ENCODE peak calls at places on chromosomes 3 and 15, in nine cellular contexts. M is frontal cortex; O is RPMI7951; R is NB4; Q is iris pigment epithelial cell; I is activated naive CD8-positive, alpha-beta T cell treated with anti-CD3 and anti-CD28 coated beads for 36 hours; D is naive thymus-derived CD8-positive, alpha-beta T cell; H is activated naive CD4-positive, alpha-beta T cell treated with anti-CD3 and anti-CD28 coated beads, Interleukin-2, amount 10 ng/mL, durations not matched to agents 7 days and 5 days; T is NCI-H1092 treated with DMSO at 0.1 percent for 48 hours. G is an unnamed sample.

GRCh38 chr3:120487079-120487693 is 36.4 kb upstream of the FSTL1 start:
- DNase-seq in M (no peak), O (no peak), R (no peak), Q (peak; percentile 76), I (no peak), D (no peak), H (no peak), T (no peak), G (no peak)

GRCh38 chr15:58748787-58749531 is 548 bp downstream of the ADAM10 start:
- DNase-seq in M (peak; percentile 58), O (peak; percentile 43), R (peak; percentile 63), Q (peak; percentile 61), I (peak; percentile 57), D (peak; percentile 32), H (peak; percentile 60), T (peak; percentile 25), G (no peak)

GRCh38 chr3:141828487-141829284 is 47.8 kb upstream of the ATP1B3 start:
- DNase-seq in M (no peak), O (peak; percentile 29), R (peak; percentile 23), Q (peak; percentile 29), I (no peak), D (no peak), H (no peak), T (peak; percentile 54), G (no peak)

GRCh38 chr3:189167027-189167766 is 4.6 kb upstream of the TPRG1 start:
- DNase-seq in M (no peak), O (no peak), R (no peak), Q (no peak), I (no peak), D (no peak), H (no peak), T (no peak), G (no peak)

GRCh38 chr3:33437556-33438283 is 2.5 kb downstream of the UBP1 start:
- DNase-seq in M (no peak), O (peak; percentile 58), R (peak; percentile 40), Q (peak; percentile 86), I (no peak), D (no peak), H (no peak), T (no peak), G (peak; percentile 65)

GRCh38 chr3:152381881-152382295 is 113.2 kb downstream of the MBNL1 start:
- DNase-seq in M (no peak), O (no peak), R (no peak), Q (no peak), I (no peak), D (no peak), H (no peak), T (no peak), G (no peak)

GRCh38 chr3:127152676-127153505 is 40.0 kb upstream of the PRR23E start:
- DNase-seq in M (no peak), O (no peak), R (no peak), Q (no peak), I (no peak), D (no peak), H (no peak), T (peak; percentile 20), G (no peak)

GRCh38 chr3:94036909-94037507 is 8.6 kb upstream of the STX19 start:
- DNase-seq in M (no peak), O (peak; percentile 59), R (peak; percentile 22), Q (peak; percentile 69), I (no peak), D (no peak), H (no peak), T (no peak), G (peak; percentile 17)

GRCh38 chr15:78950343-78950742 is 5.5 kb upstream of the CTSH start:
- DNase-seq in M (no peak), O (no peak), R (no peak), Q (no peak), I (no peak), D (no peak), H (no peak), T (no peak), G (no peak)

GRCh38 chr3:42517143-42517542 is 14.7 kb downstream of the VIPR1 start:
- DNase-seq in M (no peak), O (no peak), R (no peak), Q (no peak), I (no peak), D (no peak), H (no peak), T (no peak), G (no peak)

GRCh38 chr3:105284876-105285275 is 81.8 kb upstream of the ALCAM start:
- DNase-seq in M (no peak), O (no peak), R (no peak), Q (peak; percentile 14), I (no peak), D (no peak), H (no peak), T (no peak), G (no peak)

GRCh38 chr3:33578325-33579180 is 138.3 kb upstream of the UBP1 start:
- DNase-seq in M (no peak), O (peak; percentile 76), R (no peak), Q (peak; percentile 51), I (no peak), D (no peak), H (no peak), T (no peak), G (no peak)

GRCh38 chr15:63495343-63495742 is 9.1 kb upstream of the USP3 start:
- DNase-seq in M (no peak), O (no peak), R (no peak), Q (no peak), I (no peak), D (no peak), H (no peak), T (no peak), G (no peak)

GRCh38 chr3:116473602-116474001 is 28.3 kb upstream of the LSAMP start:
- DNase-seq in M (no peak), O (no peak), R (no peak), Q (peak; percentile 18), I (no peak), D (no peak), H (no peak), T (peak; percentile 48), G (no peak)

GRCh38 chr3:36193448-36193847 is 186.9 kb upstream of the STAC start:
- DNase-seq in M (no peak), O (no peak), R (peak; percentile 7), Q (no peak), I (no peak), D (no peak), H (no peak), T (no peak), G (no peak)

GRCh38 chr3:24474862-24475261 is 19.8 kb downstream of the THRB start:
- DNase-seq in M (no peak), O (no peak), R (no peak), Q (no peak), I (no peak), D (no peak), H (no peak), T (no peak), G (no peak)

GRCh38 chr3:148742127-148742526 is 44.4 kb downstream of the AGTR1 start:
- DNase-seq in M (no peak), O (no peak), R (no peak), Q (no peak), I (no peak), D (no peak), H (no peak), T (no peak), G (no peak)